ENCODE peak calls at places on chromosomes 6 and 20, in ten cellular contexts. X is COR-L47; F is ovary; D is GM23248; Q is activated CD4-positive, alpha-beta memory T cell treated with anti-CD3 and anti-CD28 coated beads, Interleukin-2, amount 10 ng/mL, durations not matched to agents 7 days and 5 days; K is activated CD4-positive, alpha-beta T cell treated with anti-CD3 and anti-CD28 coated beads for 4 hours; S is HFF-Myc; O is KBM-7; E is stromal cell of bone marrow; Z is T-helper 2 cell. M is an unnamed sample.

GRCh38 chr6:57141451-57142177 is 30.5 kb upstream of the BAG2 start:
- DNase-seq in X (no peak), F (no peak), D (no peak), Q (no peak), K (no peak), S (no peak), O (no peak), E (no peak), Z (no peak), M (no peak)

GRCh38 chr20:37390891-37391525 is 45.1 kb downstream of the SRC start:
- DNase-seq in X (no peak), F (no peak), D (no peak), Q (no peak), K (no peak), S (no peak), O (no peak), E (no peak), Z (no peak), M (peak)

GRCh38 chr6:49030621-49031020 is 432.4 kb downstream of the MMUT start:
- DNase-seq in X (no peak), F (no peak), D (no peak), Q (no peak), K (no peak), S (no peak), O (no peak), E (peak), Z (no peak), M (no peak)

GRCh38 chr6:16770701-16771569 is 9.7 kb upstream of the ATXN1 start:
- DNase-seq in X (peak), F (peak), D (peak), Q (peak), K (peak), S (peak), O (peak), E (no peak), Z (peak), M (peak)

GRCh38 chr6:45630314-45630713 is 252.6 kb upstream of the SUPT3H start:
- DNase-seq in X (no peak), F (no peak), D (peak), Q (no peak), K (no peak), S (no peak), O (no peak), E (no peak), Z (no peak), M (no peak)

GRCh38 chr20:21693322-21693721 is 12.1 kb upstream of the PAX1 start:
- DNase-seq in X (peak), F (no peak), D (no peak), Q (no peak), K (no peak), S (no peak), O (peak), E (no peak), Z (no peak), M (no peak)

GRCh38 chr6:98124176-98124575 is 710.2 kb upstream of the POU3F2 start:
- DNase-seq in X (no peak), F (no peak), D (peak), Q (no peak), K (no peak), S (no peak), O (no peak), E (no peak), Z (no peak), M (no peak)

GRCh38 chr6:4780360-4780812 is 4.2 kb downstream of the CDYL start:
- DNase-seq in X (no peak), F (no peak), D (peak), Q (no peak), K (no peak), S (no peak), O (no peak), E (no peak), Z (no peak), M (no peak)

GRCh38 chr6:132446842-132447241 is 45.6 kb upstream of the MOXD1 start:
- DNase-seq in X (no peak), F (no peak), D (no peak), Q (no peak), K (no peak), S (no peak), O (no peak), E (no peak), Z (no peak), M (no peak)

GRCh38 chr20:50399917-50400704 is 110.1 kb upstream of the PTPN1 start:
- DNase-seq in X (no peak), F (no peak), D (peak), Q (no peak), K (no peak), S (no peak), O (no peak), E (no peak), Z (no peak), M (no peak)

GRCh38 chr6:110518281-110518623 is 41.8 kb upstream of the SLC22A16 start:
- DNase-seq in X (no peak), F (no peak), D (peak), Q (no peak), K (no peak), S (no peak), O (peak), E (no peak), Z (no peak), M (no peak)

GRCh38 chr6:44036699-44037101 is 90.6 kb downstream of the MRPL14 start:
- DNase-seq in X (no peak), F (no peak), D (no peak), Q (no peak), K (no peak), S (no peak), O (no peak), E (no peak), Z (no peak), M (peak)

GRCh38 chr20:14334306-14334930 is 3.0 kb downstream of the FLRT3 start:
- DNase-seq in X (peak), F (peak), D (peak), Q (no peak), K (no peak), S (peak), O (no peak), E (peak), Z (no peak), M (peak)

GRCh38 chr6:170068496-170068895 is 222.4 kb downstream of the DLL1 start:
- DNase-seq in X (no peak), F (peak), D (no peak), Q (no peak), K (no peak), S (no peak), O (no peak), E (no peak), Z (no peak), M (peak)

GRCh38 chr6:147077251-147077650 is 127.0 kb upstream of the STXBP5 start:
- DNase-seq in X (no peak), F (no peak), D (no peak), Q (no peak), K (no peak), S (no peak), O (no peak), E (no peak), Z (no peak), M (no peak)

GRCh38 chr6:167996424-167997199 is 859 bp upstream of the KIF25 start:
- DNase-seq in X (no peak), F (no peak), D (no peak), Q (no peak), K (no peak), S (no peak), O (no peak), E (no peak), Z (no peak), M (no peak)

GRCh38 chr6:110534731-110535164 is 58.3 kb upstream of the SLC22A16 start:
- DNase-seq in X (no peak), F (no peak), D (peak), Q (no peak), K (no peak), S (no peak), O (no peak), E (peak), Z (no peak), M (no peak)

GRCh38 chr6:159691133-159691962 is 1.7 kb downstream of the SOD2 start:
- DNase-seq in X (no peak), F (no peak), D (peak), Q (no peak), K (peak), S (peak), O (peak), E (peak), Z (peak), M (no peak)

M was measured in sigmoid colon.